ENCODE peak calls at places on chromosome 3, in four cellular contexts. G, A, W and L are unnamed samples.
A peak's percentile ranks its signal among the peaks of the same experiment; 100 is the strongest.

GRCh38 chr3:86830566-86830965 is 160.4 kb downstream of the VGLL3 start:
- DNase-seq in W (no peak), A (no peak), G (no peak), L (no peak)

GRCh38 chr3:53730565-53730964 is 115.7 kb downstream of the CHDH start:
- DNase-seq in A (no peak), W (no peak), G (peak; percentile 66), L (no peak)

GRCh38 chr3:45029661-45030060 is 3.6 kb downstream of the CLEC3B start:
- DNase-seq in A (no peak), W (no peak), G (no peak), L (no peak)

GRCh38 chr3:187368765-187369450 is 723 bp downstream of the RTP4 start:
- DNase-seq in W (no peak), G (no peak), A (no peak), L (no peak)

GRCh38 chr3:124770341-124771082 is 40.3 kb downstream of the UMPS start:
- DNase-seq in A (no peak), G (peak; percentile 85), W (no peak), L (no peak)

GRCh38 chr3:157844770-157845522 is 261.3 kb downstream of the SHOX2 start:
- DNase-seq in W (no peak), G (no peak), A (no peak), L (no peak)

GRCh38 chr3:97971679-97972567 is at the start of gene RIOX2:
- DNase-seq in W (peak; percentile 73), A (peak; percentile 52), G (peak; percentile 90), L (peak; percentile 21)

GRCh38 chr3:64533565-64534317 is 154.1 kb downstream of the ADAMTS9 start:
- DNase-seq in A (peak; percentile 64), W (peak; percentile 90), G (peak; percentile 82), L (peak; percentile 7)

GRCh38 chr3:126424751-126425150 is 30.0 kb downstream of the CFAP100 start:
- DNase-seq in G (peak; percentile 1), W (no peak), A (no peak), L (no peak)

GRCh38 chr3:150825192-150825915 is 62.4 kb upstream of the SIAH2 start:
- DNase-seq in W (no peak), A (no peak), G (no peak), L (no peak)

GRCh38 chr3:107681385-107681784 is 158.6 kb downstream of the BBX start:
- DNase-seq in W (no peak), G (no peak), A (no peak), L (no peak)

GRCh38 chr3:44648564-44649229 is at the start of gene ZNF35:
- DNase-seq in G (peak; percentile 90), W (peak; percentile 86), A (no peak), L (peak; percentile 41)

GRCh38 chr3:177610677-177611654 is 413.7 kb upstream of the TBL1XR1 start:
- DNase-seq in G (no peak), A (peak; percentile 62), W (no peak), L (no peak)

GRCh38 chr3:17359911-17360310 is 382.5 kb downstream of the TBC1D5 start:
- DNase-seq in W (no peak), G (no peak), A (no peak), L (no peak)

GRCh38 chr3:57659004-57659672 is 33.7 kb downstream of the DENND6A start:
- DNase-seq in A (no peak), G (no peak), W (no peak), L (no peak)

GRCh38 chr3:51777985-51778384 is 1.1 kb downstream of the IQCF6 start:
- DNase-seq in A (no peak), G (peak; percentile 80), W (no peak), L (no peak)

GRCh38 chr3:156628836-156629618 is 45.4 kb upstream of the TIPARP start:
- DNase-seq in A (no peak), W (no peak), G (no peak), L (no peak)

GRCh38 chr3:171810278-171811058 is at the start of gene PLD1:
- DNase-seq in A (peak; percentile 77), G (peak; percentile 88), W (peak; percentile 78), L (no peak)

GRCh38 chr3:46193436-46193835 is 14.7 kb downstream of the CCR1 start:
- DNase-seq in G (no peak), A (no peak), W (no peak), L (no peak)

GRCh38 chr3:55893045-55893664 is 406.0 kb upstream of the WNT5A start:
- DNase-seq in W (no peak), G (no peak), A (no peak), L (no peak)

GRCh38 chr3:53729130-53729529 is 117.1 kb downstream of the CHDH start:
- DNase-seq in G (no peak), W (no peak), A (no peak), L (no peak)

GRCh38 chr3:5806192-5806591 is 618.7 kb downstream of the EDEM1 start:
- DNase-seq in A (no peak), G (no peak), W (no peak), L (no peak)

GRCh38 chr3:84958495-84959469 is at the start of gene CADM2:
- DNase-seq in G (peak; percentile 97), A (peak; percentile 76), W (peak; percentile 92), L (no peak)

DNA sequence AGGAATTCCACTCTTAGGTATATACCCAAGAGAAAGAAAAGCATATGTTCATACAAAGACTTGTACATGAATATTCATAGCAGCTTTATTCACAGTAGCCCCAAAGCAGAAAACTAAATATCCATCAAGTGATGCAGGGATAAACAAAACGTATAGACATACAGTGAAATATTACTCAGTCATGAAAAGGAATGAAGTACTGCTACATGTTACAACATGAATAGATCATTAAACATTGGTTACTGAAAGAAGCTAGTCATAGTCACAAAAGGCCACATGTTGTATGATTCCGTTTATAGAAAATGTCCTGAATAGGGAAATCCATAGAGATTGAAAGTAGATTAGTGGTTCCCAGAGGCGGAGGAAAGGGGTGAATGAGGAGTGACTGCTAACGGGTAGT is 1.3 kb upstream of the MRAS start:
- DNase-seq in A (no peak), W (no peak), G (no peak), L (no peak)
- TF ChIP-seq TCF12 in A (no peak), W (no peak), G (no peak), L (no peak)

DNA sequence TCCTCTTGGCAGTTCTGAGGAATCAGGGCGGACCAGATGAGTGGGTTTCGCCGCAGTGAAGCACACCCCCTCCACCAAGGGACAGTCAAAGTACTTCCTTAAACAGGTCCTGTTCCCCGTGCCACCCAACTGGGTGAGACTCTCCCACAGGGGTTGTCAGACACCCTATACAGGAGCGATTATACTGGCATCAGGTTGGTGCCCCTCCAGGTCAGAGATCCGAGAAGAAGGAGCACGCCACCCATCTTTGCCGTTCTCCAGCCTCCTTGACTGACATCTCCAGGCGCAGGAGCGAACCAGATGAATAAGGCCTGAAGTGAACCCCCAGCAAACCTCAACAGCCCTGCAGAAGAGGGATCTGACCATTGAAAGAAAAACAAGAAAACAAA is 108.1 kb upstream of the ZBTB20 start:
- DNase-seq in A (no peak), G (no peak), W (no peak), L (no peak)
- TF ChIP-seq TCF12 in A (no peak), G (no peak), W (no peak), L (no peak)

GRCh38 chr3:12981631-12982265 is 91.5 kb downstream of the IQSEC1 start:
- DNase-seq in A (no peak), G (no peak), W (no peak), L (no peak)
- TF ChIP-seq TCF12 in A (no peak), G (no peak), W (no peak), L (no peak)

DNA sequence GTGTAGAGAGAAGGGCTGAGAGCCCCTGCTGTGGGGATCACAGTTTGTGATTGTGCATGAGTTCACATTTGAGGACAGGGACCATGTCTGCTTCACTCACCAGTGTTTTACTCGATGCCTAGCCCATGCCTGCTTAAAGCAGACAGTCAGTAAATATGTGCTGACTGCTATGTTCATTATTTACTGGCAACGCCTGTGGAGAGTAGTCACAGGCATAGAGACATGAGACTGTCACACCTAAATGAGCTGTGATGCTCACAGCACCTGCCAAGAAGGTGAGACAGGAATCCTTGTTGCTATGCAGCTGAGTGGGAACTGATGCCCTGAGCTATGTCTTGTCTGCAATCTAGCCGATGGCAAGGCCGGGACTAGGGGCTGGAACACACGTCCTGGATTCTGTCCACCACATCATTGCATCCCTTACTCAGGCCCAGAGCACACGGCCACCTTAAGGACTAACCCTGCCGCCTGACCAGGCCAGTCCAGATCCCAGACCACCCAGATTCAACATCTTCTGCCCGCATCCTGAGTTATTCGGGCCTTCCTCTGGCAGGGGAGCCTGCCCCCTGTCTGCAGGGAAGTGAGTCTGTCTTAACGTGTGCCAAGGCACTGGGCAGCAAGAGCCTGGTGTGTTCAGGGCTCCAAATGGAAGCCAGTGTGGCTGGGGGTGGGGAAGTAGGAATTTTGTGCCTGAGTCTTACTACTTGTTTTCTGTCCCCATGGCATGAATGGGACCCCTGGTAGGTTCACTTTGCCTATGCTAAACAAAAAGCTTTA is 44.8 kb downstream of the FGD5 start:
- DNase-seq in A (no peak), W (no peak), G (no peak), L (no peak)
- TF ChIP-seq TCF12 in A (no peak), W (no peak), G (no peak), L (no peak)

GRCh38 chr3:48433472-48434118 is 3.7 kb upstream of the PLXNB1 start:
- DNase-seq in G (no peak), W (no peak), A (peak; percentile 79), L (no peak)
- TF ChIP-seq TCF12 in G (no peak), W (no peak), A (no peak), L (no peak)

GRCh38 chr3:183253961-183254815 is 1.1 kb downstream of the B3GNT5 start:
- DNase-seq in A (no peak), W (peak; percentile 78), G (peak; percentile 84), L (no peak)
- TF ChIP-seq TCF12 in A (no peak), W (no peak), G (no peak), L (no peak)

DNA sequence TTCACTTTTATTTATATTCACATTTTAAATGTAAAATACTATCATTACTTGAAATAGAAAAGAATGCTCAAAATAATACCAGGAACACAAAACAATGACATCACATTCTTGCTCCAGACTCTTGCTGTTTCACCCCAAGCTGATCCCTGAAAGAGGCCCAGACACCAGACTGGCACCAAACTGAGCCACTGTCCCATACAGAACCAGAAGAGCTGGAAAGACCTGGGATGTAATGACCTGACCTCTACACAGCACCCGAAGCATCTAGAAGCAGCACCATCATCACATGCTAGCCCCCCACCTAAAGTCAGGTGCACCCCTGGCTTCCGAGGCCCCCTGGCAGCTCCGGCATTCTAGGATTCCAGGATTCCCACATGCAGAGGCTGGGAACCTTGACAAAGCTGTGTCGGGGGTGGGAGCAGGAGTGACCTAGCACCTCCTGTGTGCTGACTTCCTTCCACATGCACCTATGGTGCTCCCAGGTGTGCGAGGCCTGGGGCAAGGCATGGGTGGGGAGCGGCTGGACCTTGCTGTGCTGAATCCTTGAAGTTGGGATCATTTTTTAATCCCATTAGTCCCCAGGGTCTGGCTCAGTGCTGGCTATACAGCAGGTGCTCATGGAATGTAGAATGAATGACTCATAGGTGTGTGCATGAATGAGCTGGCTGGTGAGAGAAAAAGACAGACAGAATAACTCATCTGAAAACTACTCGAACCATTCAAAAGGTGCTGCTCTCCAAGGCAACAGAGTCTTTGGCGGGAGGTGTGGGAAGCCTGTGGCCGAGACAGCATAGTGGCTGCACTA is 144.7 kb upstream of the IQSEC1 start:
- DNase-seq in W (no peak), G (no peak), A (peak; percentile 50), L (no peak)
- TF ChIP-seq TCF12 in W (no peak), G (peak; percentile 69), A (no peak), L (no peak)

GRCh38 chr3:9732080-9732752 is 681 bp downstream of the BRPF1 start:
- DNase-seq in A (no peak), G (no peak), W (peak; percentile 54), L (no peak)
- TF ChIP-seq TCF12 in A (no peak), G (no peak), W (no peak), L (no peak)